ENCODE peak calls at places on chromosome 9, in ten cellular contexts. L is transverse colon, Q is HepG2, D is HCT116, E is upper lobe of left lung, X is prostate gland, F is K562, U is stomach, H is spleen, Y is endothelial cell of umbilical vein. G is an unnamed sample.

GRCh38 chr9:19479874-19480273 is 71.1 kb downstream of the ACER2 start:
- DNase-seq in L (no peak), Q (no peak), D (no peak), E (no peak), X (no peak), F (no peak), U (no peak), H (no peak), Y (no peak), G (no peak)

GRCh38 chr9:134734270-134734669 is 92.7 kb downstream of the COL5A1 start:
- DNase-seq in L (peak; percentile 19), Q (peak; percentile 27), D (no peak), E (no peak), X (no peak), F (no peak), U (no peak), H (no peak), Y (no peak), G (peak; percentile 88)

GRCh38 chr9:127856094-127856740 is 1.8 kb upstream of the ENG start:
- DNase-seq in L (no peak), Q (no peak), D (no peak), E (no peak), X (no peak), F (no peak), U (no peak), H (no peak), Y (no peak), G (no peak)

GRCh38 chr9:136438548-136438908 is 1.1 kb downstream of the INPP5E start:
- DNase-seq in L (no peak), Q (no peak), D (no peak), E (no peak), X (no peak), F (peak; percentile 25), U (no peak), H (no peak), Y (peak; percentile 38), G (no peak)

GRCh38 chr9:137202966-137203365 is 2.4 kb upstream of the TPRN start:
- DNase-seq in L (no peak), Q (no peak), D (no peak), E (no peak), X (no peak), F (no peak), U (no peak), H (no peak), Y (no peak), G (no peak)

GRCh38 chr9:6955251-6955921 is 197.6 kb downstream of the KDM4C start:
- DNase-seq in L (no peak), Q (peak; percentile 95), D (no peak), E (no peak), X (no peak), F (no peak), U (no peak), H (no peak), Y (peak; percentile 83), G (no peak)

GRCh38 chr9:124110307-124110915 is 98.8 kb downstream of the LHX2 start:
- DNase-seq in L (peak; percentile 53), Q (peak; percentile 33), D (no peak), E (peak; percentile 38), X (peak; percentile 43), F (peak; percentile 69), U (peak; percentile 55), H (no peak), Y (peak; percentile 60), G (no peak)

GRCh38 chr9:88658311-88658822 is 123.4 kb downstream of the NXNL2 start:
- DNase-seq in L (no peak), Q (no peak), D (no peak), E (no peak), X (no peak), F (peak; percentile 8), U (no peak), H (no peak), Y (no peak), G (peak; percentile 72)

GRCh38 chr9:73204910-73205309 is 53.2 kb downstream of the ANXA1 start:
- DNase-seq in L (no peak), Q (no peak), D (no peak), E (no peak), X (no peak), F (no peak), U (no peak), H (no peak), Y (no peak), G (no peak)

GRCh38 chr9:73202992-73203391 is 51.3 kb downstream of the ANXA1 start:
- DNase-seq in L (no peak), Q (no peak), D (no peak), E (no peak), X (no peak), F (no peak), U (no peak), H (no peak), Y (no peak), G (no peak)

GRCh38 chr9:73199448-73199847 is 47.8 kb downstream of the ANXA1 start:
- DNase-seq in L (no peak), Q (no peak), D (no peak), E (no peak), X (no peak), F (no peak), U (no peak), H (no peak), Y (no peak), G (no peak)

GRCh38 chr9:73199886-73200285 is 48.2 kb downstream of the ANXA1 start:
- DNase-seq in L (no peak), Q (peak; percentile 7), D (peak; percentile 43), E (no peak), X (peak; percentile 50), F (peak; percentile 67), U (no peak), H (no peak), Y (peak; percentile 25), G (no peak)

DNA sequence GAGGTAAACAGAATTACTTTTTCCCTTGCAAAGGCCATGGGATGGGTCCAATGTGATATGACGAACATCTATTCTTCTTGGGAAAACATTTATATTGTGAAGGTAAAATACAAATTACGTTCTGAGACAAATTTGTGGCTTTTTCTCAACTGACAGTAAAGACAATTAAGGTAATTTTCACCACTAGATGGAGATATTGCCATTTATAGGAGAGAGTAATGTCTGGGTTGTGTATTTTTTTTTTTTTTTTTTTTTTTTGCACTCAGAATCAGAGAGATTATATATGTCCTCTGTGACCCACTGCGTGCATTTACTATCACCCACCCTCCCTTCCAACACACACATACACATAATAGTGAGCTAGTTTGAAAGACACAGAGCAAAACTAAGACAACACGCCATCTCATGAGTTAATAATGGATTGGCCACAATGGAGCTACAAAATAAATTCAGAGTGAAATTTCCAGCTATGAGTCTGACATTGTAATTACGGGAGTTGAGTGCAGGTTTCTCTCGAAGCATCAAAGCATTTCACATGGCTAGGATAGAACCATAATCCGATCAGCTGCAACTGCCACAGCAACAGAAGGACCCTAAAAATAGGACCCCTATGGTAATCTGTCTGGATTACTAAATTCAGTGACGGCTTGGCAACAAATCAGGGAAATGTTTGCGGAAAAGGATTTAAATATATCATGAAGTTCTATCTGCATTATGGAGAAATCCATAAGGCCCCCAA is 49.2 kb downstream of the ANXA1 start:
- DNase-seq in L (no peak), Q (peak; percentile 33), D (peak; percentile 28), E (no peak), X (no peak), F (peak; percentile 43), U (no peak), H (no peak), Y (peak; percentile 39), G (no peak)
- TF ChIP-seq POLR2AphosphoS5 in L (no peak), Q (no peak), D (no peak), E (no peak), X (no peak), F (no peak), U (no peak), H (no peak), Y (no peak), G (no peak)

GRCh38 chr9:91784673-91785402 is 165.2 kb downstream of the ROR2 start:
- DNase-seq in L (no peak), Q (no peak), D (no peak), E (no peak), X (peak; percentile 28), F (no peak), U (no peak), H (no peak), Y (no peak), G (peak; percentile 38)
- H3K4me1 ChIP-seq in L (no peaks in the 10 kb centered on the region), Q (no peaks in the 10 kb centered on the region), D (no peaks in the 10 kb centered on the region), E (no peaks in the 10 kb centered on the region), X (peaks cover 12% of the 10 kb centered on the region), F (peaks cover 30% of the 10 kb centered on the region), U (peaks cover 61% of the 10 kb centered on the region), H (no peaks in the 10 kb centered on the region), Y (no peaks in the 10 kb centered on the region), G (peaks cover 45% of the 10 kb centered on the region)

DNA sequence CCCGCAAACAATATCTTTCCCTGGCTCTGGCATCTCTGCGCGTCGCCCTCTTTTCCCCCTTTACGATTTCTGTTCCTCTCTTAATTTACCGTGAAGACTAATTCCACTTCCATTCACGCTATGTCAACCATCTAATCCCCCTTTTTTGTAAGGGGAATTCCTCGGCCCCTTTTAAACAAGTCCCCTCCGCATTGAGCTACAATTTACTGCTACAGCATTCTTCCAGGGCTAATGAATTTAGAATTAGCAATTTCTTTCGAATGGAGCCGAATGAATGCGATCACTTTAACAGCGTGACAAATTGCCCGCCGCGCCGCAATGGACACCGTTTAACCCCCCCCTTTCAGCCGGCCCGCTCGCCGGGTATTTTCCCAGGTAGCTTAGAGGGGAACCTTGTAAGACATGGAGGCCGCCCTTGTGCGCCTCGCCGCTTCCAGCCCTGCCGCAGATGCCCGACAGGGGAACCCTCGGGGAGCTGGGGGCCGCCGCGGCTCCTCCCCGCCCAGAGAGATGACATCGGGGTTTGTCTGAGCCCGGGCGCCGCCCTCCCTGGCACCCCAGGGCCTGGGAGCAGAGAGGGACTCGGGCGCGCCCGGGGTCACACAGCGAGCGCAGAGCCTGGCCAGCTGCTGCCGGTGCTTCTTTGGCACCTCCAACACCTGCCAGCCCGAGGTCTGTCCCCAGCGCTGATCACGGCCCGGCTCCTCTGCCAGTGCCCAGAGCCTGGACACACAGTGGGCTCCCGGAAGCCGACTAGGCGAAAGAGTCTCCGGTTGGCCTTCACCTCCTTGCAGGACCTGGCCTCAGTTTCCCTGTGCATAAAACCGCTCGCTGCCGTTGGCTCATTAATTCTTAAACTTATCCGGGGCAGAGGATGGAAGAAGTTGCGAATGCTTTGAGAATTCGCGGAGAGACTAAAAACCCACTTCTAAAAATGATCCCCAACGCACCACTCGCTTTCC is 1.3 kb downstream of the PRDM12 start:
- DNase-seq in L (no peak), Q (no peak), D (no peak), E (no peak), X (no peak), F (no peak), U (no peak), H (no peak), Y (no peak), G (no peak)
- H3K4me3 ChIP-seq in L (no peak overlapping the region), Q (no peak overlapping the region), D (no peak overlapping the region), E (no peak overlapping the region), X (no peak overlapping the region), F (no peak overlapping the region), U (peak overlapping the region; percentile 38), H (no peak overlapping the region), Y (no peak overlapping the region), G (no peak overlapping the region)

GRCh38 chr9:34994429-34995287 is 5.1 kb downstream of the DNAJB5 start:
- DNase-seq in L (peak; percentile 43), Q (peak; percentile 38), D (peak; percentile 29), E (no peak), X (peak; percentile 34), F (peak; percentile 59), U (peak; percentile 46), H (no peak), Y (peak; percentile 64), G (no peak)

GRCh38 chr9:34991833-34992375 is 2.4 kb downstream of the DNAJB5 start:
- DNase-seq in L (no peak), Q (peak; percentile 34), D (peak; percentile 52), E (no peak), X (no peak), F (peak; percentile 49), U (no peak), H (no peak), Y (no peak), G (peak; percentile 85)

GRCh38 chr9:34992376-34992951 is 2.9 kb downstream of the DNAJB5 start:
- DNase-seq in L (peak; percentile 26), Q (peak; percentile 24), D (peak; percentile 22), E (no peak), X (no peak), F (peak; percentile 73), U (no peak), H (peak; percentile 71), Y (peak; percentile 85), G (peak; percentile 86)

GRCh38 chr9:34995288-34996060 is 5.9 kb downstream of the DNAJB5 start:
- DNase-seq in L (no peak), Q (peak; percentile 43), D (no peak), E (no peak), X (no peak), F (peak; percentile 68), U (no peak), H (no peak), Y (peak; percentile 42), G (no peak)

GRCh38 chr9:34993502-34994428 is 4.2 kb downstream of the DNAJB5 start:
- DNase-seq in L (peak; percentile 52), Q (no peak), D (no peak), E (peak; percentile 35), X (no peak), F (no peak), U (peak; percentile 35), H (peak; percentile 74), Y (peak; percentile 52), G (peak; percentile 92)
- TF ChIP-seq POLR2AphosphoS5 in L (peak; percentile 31), Q (no peak), D (no peak), E (no peak), X (peak; percentile 18), F (no peak), U (peak; percentile 67), H (peak; percentile 66), Y (peak; percentile 16), G (peak; percentile 67)